ENCODE peak calls at places on chromosome 16, in four cellular contexts. One of them, this sample, is unnamed.

GRCh38 chr16:1081734-1082265 is 9.3 kb downstream of the SSTR5 start:
- DNase-seq in stimulated activated CD4-positive, alpha-beta T cell treated with anti-CD3 and anti-CD28 coated beads, Interleukin-4, amount 100 ng/mL, for 4 hours: no peak
- DNase-seq in stomach: no peak
- DNase-seq in epithelial cell of proximal tubule: no peak
- DNase-seq in this sample: no peak

GRCh38 chr16:22007509-22008214 is at the start of gene MOSMO:
- DNase-seq in stomach: peak
- DNase-seq in stimulated activated CD4-positive, alpha-beta T cell treated with anti-CD3 and anti-CD28 coated beads, Interleukin-4, amount 100 ng/mL, for 4 hours: peak
- DNase-seq in epithelial cell of proximal tubule: peak
- DNase-seq in this sample: peak

GRCh38 chr16:57361384-57361783 is 2.8 kb downstream of the CCL22 start:
- DNase-seq in stimulated activated CD4-positive, alpha-beta T cell treated with anti-CD3 and anti-CD28 coated beads, Interleukin-4, amount 100 ng/mL, for 4 hours: no peak
- DNase-seq in stomach: peak
- DNase-seq in epithelial cell of proximal tubule: no peak
- DNase-seq in this sample: peak

GRCh38 chr16:30394603-30395154 is 541 bp upstream of the ZNF48 start:
- DNase-seq in stimulated activated CD4-positive, alpha-beta T cell treated with anti-CD3 and anti-CD28 coated beads, Interleukin-4, amount 100 ng/mL, for 4 hours: no peak
- DNase-seq in stomach: no peak
- DNase-seq in epithelial cell of proximal tubule: no peak
- DNase-seq in this sample: no peak

GRCh38 chr16:62035115-62036092 is 834 bp downstream of the CDH8 start:
- DNase-seq in epithelial cell of proximal tubule: no peak
- DNase-seq in stomach: no peak
- DNase-seq in stimulated activated CD4-positive, alpha-beta T cell treated with anti-CD3 and anti-CD28 coated beads, Interleukin-4, amount 100 ng/mL, for 4 hours: no peak
- DNase-seq in this sample: no peak

GRCh38 chr16:78415669-78416068 is 316.2 kb downstream of the WWOX start:
- DNase-seq in stomach: no peak
- DNase-seq in epithelial cell of proximal tubule: no peak
- DNase-seq in stimulated activated CD4-positive, alpha-beta T cell treated with anti-CD3 and anti-CD28 coated beads, Interleukin-4, amount 100 ng/mL, for 4 hours: no peak
- DNase-seq in this sample: no peak

GRCh38 chr16:48102083-48103008 is 53.4 kb downstream of the ABCC12 start:
- DNase-seq in epithelial cell of proximal tubule: no peak
- DNase-seq in stomach: no peak
- DNase-seq in stimulated activated CD4-positive, alpha-beta T cell treated with anti-CD3 and anti-CD28 coated beads, Interleukin-4, amount 100 ng/mL, for 4 hours: no peak
- DNase-seq in this sample: no peak

GRCh38 chr16:57814896-57815295 is 12.6 kb upstream of the KIFC3 start:
- DNase-seq in stomach: no peak
- DNase-seq in stimulated activated CD4-positive, alpha-beta T cell treated with anti-CD3 and anti-CD28 coated beads, Interleukin-4, amount 100 ng/mL, for 4 hours: no peak
- DNase-seq in epithelial cell of proximal tubule: no peak
- DNase-seq in this sample: no peak

GRCh38 chr16:81609323-81609892 is 164.8 kb downstream of the CMIP start:
- DNase-seq in stimulated activated CD4-positive, alpha-beta T cell treated with anti-CD3 and anti-CD28 coated beads, Interleukin-4, amount 100 ng/mL, for 4 hours: no peak
- DNase-seq in stomach: no peak
- DNase-seq in epithelial cell of proximal tubule: no peak
- DNase-seq in this sample: no peak

GRCh38 chr16:57781741-57782606 is 20.3 kb downstream of the KIFC3 start:
- DNase-seq in stimulated activated CD4-positive, alpha-beta T cell treated with anti-CD3 and anti-CD28 coated beads, Interleukin-4, amount 100 ng/mL, for 4 hours: no peak
- DNase-seq in stomach: no peak
- DNase-seq in epithelial cell of proximal tubule: no peak
- DNase-seq in this sample: no peak

This sample was measured in PC-9.